ENCODE peak calls at places on chromosomes 16 and 17, in seven cellular contexts. Z is body of pancreas, T is spleen, E is sigmoid colon, B is GM12878, S is adrenal gland, Y is IMR-90. D is an unnamed sample.

GRCh38 chr17:79612468-79613194 is 1.8 kb upstream of the RBFOX3 start:
- DNase-seq in Z (peak; percentile 53), T (no peak), E (peak; percentile 85), B (no peak), S (peak; percentile 48), Y (peak; percentile 5), D (peak; percentile 90)

GRCh38 chr17:59355695-59356323 is 24.4 kb downstream of the YPEL2 start:
- DNase-seq in Z (no peak), T (no peak), E (no peak), B (no peak), S (no peak), Y (no peak), D (no peak)

GRCh38 chr17:7418472-7419152 is 1.5 kb upstream of the SPEM1 start:
- DNase-seq in Z (no peak), T (no peak), E (no peak), B (no peak), S (no peak), Y (no peak), D (no peak)

GRCh38 chr16:90020260-90020837 is 1.1 kb upstream of the DBNDD1 start:
- DNase-seq in Z (peak; percentile 18), T (no peak), E (no peak), B (no peak), S (no peak), Y (peak; percentile 36), D (no peak)

GRCh38 chr17:50412188-50412732 is 13.8 kb upstream of the ACSF2 start:
- DNase-seq in Z (no peak), T (no peak), E (no peak), B (no peak), S (no peak), Y (no peak), D (no peak)

GRCh38 chr17:4852504-4853075 is 19.4 kb downstream of the MINK1 start:
- DNase-seq in Z (peak; percentile 24), T (no peak), E (no peak), B (no peak), S (peak; percentile 45), Y (peak; percentile 78), D (no peak)

GRCh38 chr17:21756856-21757619 is 64.7 kb downstream of the KCNJ18 start:
- DNase-seq in Z (no peak), T (peak; percentile 16), E (no peak), B (no peak), S (no peak), Y (no peak), D (no peak)

GRCh38 chr16:20614201-20615141 is 38.3 kb upstream of the ACSM2B start:
- DNase-seq in Z (peak; percentile 64), T (no peak), E (no peak), B (no peak), S (no peak), Y (no peak), D (no peak)

GRCh38 chr17:9018731-9019130 is 2.6 kb upstream of the NTN1 start:
- DNase-seq in Z (no peak), T (no peak), E (peak; percentile 34), B (no peak), S (no peak), Y (no peak), D (no peak)

GRCh38 chr17:7336240-7337175 is at the start of gene ACAP1:
- DNase-seq in Z (no peak), T (peak; percentile 97), E (no peak), B (no peak), S (no peak), Y (no peak), D (no peak)

GRCh38 chr16:74296120-74296464 is 522 bp upstream of the PSMD7 start:
- DNase-seq in Z (no peak), T (no peak), E (no peak), B (no peak), S (no peak), Y (no peak), D (no peak)

GRCh38 chr16:85137323-85138072 is 25.2 kb upstream of the CIBAR2 start:
- DNase-seq in Z (peak; percentile 95), T (peak; percentile 92), E (peak; percentile 99), B (no peak), S (peak; percentile 97), Y (peak; percentile 85), D (peak; percentile 86)

GRCh38 chr16:52482916-52483315 is 64.0 kb downstream of the TOX3 start:
- DNase-seq in Z (no peak), T (no peak), E (no peak), B (no peak), S (no peak), Y (no peak), D (no peak)

GRCh38 chr17:39920218-39921210 is 2.1 kb upstream of the GSDMB start:
- DNase-seq in Z (no peak), T (peak; percentile 76), E (no peak), B (no peak), S (no peak), Y (no peak), D (no peak)

GRCh38 chr16:87344931-87345631 is 27.9 kb upstream of the C16orf95 start:
- DNase-seq in Z (no peak), T (no peak), E (no peak), B (no peak), S (peak; percentile 32), Y (no peak), D (no peak)

GRCh38 chr17:47324224-47325020 is 667 bp downstream of the EFCAB13 start:
- DNase-seq in Z (peak; percentile 72), T (peak; percentile 84), E (peak; percentile 81), B (peak; percentile 53), S (peak; percentile 67), Y (peak; percentile 48), D (no peak)

GRCh38 chr16:34803683-34804416 is 1344.4 kb downstream of the TP53TG3F start:
- DNase-seq in Z (no peak), T (peak; percentile 51), E (no peak), B (no peak), S (no peak), Y (no peak), D (no peak)

GRCh38 chr17:4504188-4504587 is 5.5 kb downstream of the SPNS2 start:
- DNase-seq in Z (no peak), T (peak; percentile 60), E (no peak), B (no peak), S (no peak), Y (no peak), D (no peak)

GRCh38 chr16:68093816-68094613 is 8.8 kb downstream of the NFATC3 start:
- DNase-seq in Z (no peak), T (no peak), E (no peak), B (no peak), S (no peak), Y (peak; percentile 69), D (no peak)

GRCh38 chr16:65200857-65201256 is 79.0 kb upstream of the CDH11 start:
- DNase-seq in Z (no peak), T (no peak), E (no peak), B (no peak), S (no peak), Y (peak; percentile 30), D (no peak)

GRCh38 chr16:74199842-74200124 is 96.8 kb upstream of the PSMD7 start:
- DNase-seq in Z (peak; percentile 32), T (no peak), E (no peak), B (no peak), S (no peak), Y (no peak), D (no peak)

GRCh38 chr17:8935194-8935593 is 30.3 kb downstream of the PIK3R5 start:
- DNase-seq in Z (no peak), T (peak; percentile 84), E (no peak), B (no peak), S (peak; percentile 34), Y (no peak), D (no peak)

GRCh38 chr17:76103274-76104139 is at the start of gene EXOC7:
- DNase-seq in Z (peak; percentile 92), T (peak; percentile 98), E (peak; percentile 94), B (peak; percentile 75), S (peak; percentile 92), Y (peak; percentile 88), D (peak; percentile 97)
- TF ChIP-seq POLR2A in Z (peak; percentile 72), T (peak; percentile 8), E (no peak), B (peak; percentile 95), S (peak; percentile 33), Y (peak; percentile 79), D (peak; percentile 65)

GRCh38 chr16:181668-182021 is 1.4 kb downstream of the HBQ1 start:
- DNase-seq in Z (no peak), T (no peak), E (no peak), B (no peak), S (no peak), Y (no peak), D (no peak)
- TF ChIP-seq POLR2A in Z (no peak), T (no peak), E (no peak), B (no peak), S (no peak), Y (no peak), D (no peak)

GRCh38 chr17:82294086-82294773 is 20.7 kb upstream of the CSNK1D start:
- DNase-seq in Z (no peak), T (no peak), E (no peak), B (no peak), S (no peak), Y (peak; percentile 36), D (no peak)

GRCh38 chr17:82297804-82298537 is 19.4 kb downstream of the CD7 start:
- DNase-seq in Z (peak; percentile 89), T (peak; percentile 97), E (peak; percentile 96), B (peak; percentile 80), S (peak; percentile 97), Y (peak; percentile 96), D (peak; percentile 93)

GRCh38 chr17:82297280-82297803 is 20.1 kb downstream of the CD7 start:
- DNase-seq in Z (peak; percentile 81), T (peak; percentile 97), E (peak; percentile 97), B (peak; percentile 50), S (peak; percentile 94), Y (no peak), D (peak; percentile 90)

GRCh38 chr17:82296511-82297279 is 20.7 kb downstream of the CD7 start:
- DNase-seq in Z (no peak), T (no peak), E (no peak), B (no peak), S (no peak), Y (no peak), D (no peak)

DNA sequence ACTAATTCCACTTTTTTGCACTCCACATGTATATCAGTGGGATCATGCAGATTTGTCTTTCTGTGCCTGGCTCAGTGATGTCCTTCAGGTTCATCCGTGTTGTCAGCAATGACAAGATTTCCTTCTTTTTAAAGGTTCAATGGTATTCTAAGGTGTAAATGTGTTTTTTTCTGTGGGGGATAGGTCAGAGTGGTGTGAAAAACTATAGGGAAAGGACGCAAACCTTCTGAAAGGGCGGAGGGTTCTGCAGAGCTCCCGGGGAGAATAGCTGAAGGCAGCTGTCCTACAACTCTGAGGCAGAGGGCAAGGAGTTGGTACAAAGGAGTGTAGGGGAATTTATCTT is 21.9 kb upstream of the CSNK1D start:
- DNase-seq in Z (no peak), T (no peak), E (no peak), B (no peak), S (no peak), Y (no peak), D (no peak)
- TF ChIP-seq POLR2A in Z (no peak), T (no peak), E (no peak), B (no peak), S (no peak), Y (no peak), D (no peak)

DNA sequence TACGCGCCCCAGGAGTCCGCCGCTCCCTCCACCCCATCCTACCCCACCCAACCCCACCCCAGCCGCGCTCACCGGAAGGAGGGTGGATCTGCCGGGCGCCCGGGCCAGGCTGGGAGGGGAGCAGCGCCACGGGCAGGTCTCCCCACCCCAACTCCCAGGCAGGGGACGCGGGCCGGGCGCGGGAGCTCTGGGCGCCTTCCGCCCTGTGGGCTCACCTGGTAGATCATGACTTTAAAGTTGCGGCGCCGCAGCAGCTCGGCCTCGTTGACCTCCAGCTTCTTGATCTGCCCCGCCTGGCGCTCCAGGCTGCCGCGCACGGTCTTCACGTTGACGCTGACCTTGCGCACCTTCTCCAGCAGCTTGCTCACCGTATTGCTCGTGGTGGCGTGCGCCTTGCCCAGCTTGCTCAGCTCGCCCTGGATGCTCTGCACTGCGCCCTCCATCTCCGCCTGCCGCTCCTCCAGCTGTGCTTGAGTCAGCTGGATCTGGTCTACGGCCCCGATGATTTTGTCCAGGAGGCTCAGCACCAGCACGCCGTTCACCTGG is 571 bp downstream of the CAVIN1 start:
- DNase-seq in Z (peak; percentile 46), T (peak; percentile 82), E (peak; percentile 77), B (no peak), S (peak; percentile 56), Y (peak; percentile 32), D (no peak)
- TF ChIP-seq POLR2A in Z (no peak), T (no peak), E (no peak), B (no peak), S (no peak), Y (no peak), D (no peak)

D was measured in H54.